ENCODE peak calls at places on chromosomes 12 and 14, in eight cellular contexts. T is NCI-H1105; I is AML-193; W is activated T-helper 1 cell treated with anti-CD3 and anti-CD28 coated beads, Interleukin-2, amount 50 U/mL, for 16 hours; Q is HCT116; V is GM04504; X is fibroblast of mammary gland; E is LNCaP clone FGC. U is an unnamed sample.

GRCh38 chr14:68099348-68100045 is 279.9 kb downstream of the RAD51B start:
- DNase-seq in X (no peak), I (no peak), Q (no peak), T (no peak), W (no peak), E (no peak), V (no peak), U (no peak)

GRCh38 chr12:50070314-50071060 is 13.1 kb downstream of the ASIC1 start:
- DNase-seq in X (peak; percentile 84), I (peak; percentile 67), E (peak; percentile 51), V (no peak), Q (peak; percentile 64), W (peak; percentile 41), T (peak; percentile 35), U (peak; percentile 55)

GRCh38 chr12:12899530-12900380 is 8.4 kb downstream of the GPRC5A start:
- DNase-seq in E (no peak), I (no peak), X (peak; percentile 98), T (no peak), V (peak; percentile 89), Q (no peak), W (peak; percentile 19), U (no peak)

GRCh38 chr12:44015333-44015941 is 179.6 kb downstream of the TMEM117 start:
- DNase-seq in I (peak; percentile 39), T (peak; percentile 54), Q (peak; percentile 34), E (peak; percentile 37), X (peak; percentile 69), V (peak; percentile 28), W (no peak), U (peak; percentile 75)

GRCh38 chr12:127145543-127145928 is 1121.4 kb upstream of the TMEM132C start:
- DNase-seq in Q (no peak), W (no peak), X (no peak), I (no peak), V (no peak), T (no peak), E (no peak), U (no peak)

GRCh38 chr12:26212356-26212755 is 17.0 kb downstream of the SSPN start:
- DNase-seq in V (no peak), T (no peak), I (no peak), X (no peak), E (no peak), W (no peak), Q (no peak), U (no peak)

GRCh38 chr14:94446126-94446525 is 6.5 kb downstream of the SERPINA11 start:
- DNase-seq in E (no peak), Q (no peak), X (no peak), V (no peak), W (no peak), I (no peak), T (no peak), U (no peak)

GRCh38 chr12:91432079-91432478 is 249.5 kb upstream of the DCN start:
- DNase-seq in X (peak; percentile 4), W (no peak), Q (no peak), T (no peak), V (no peak), E (no peak), I (no peak), U (no peak)

GRCh38 chr14:51873221-51873893 is 12.9 kb downstream of the GNG2 start:
- DNase-seq in I (peak; percentile 88), E (no peak), T (peak; percentile 88), W (no peak), V (peak; percentile 89), X (peak; percentile 96), Q (peak; percentile 24), U (peak; percentile 84)

GRCh38 chr14:32110200-32110896 is 33.2 kb downstream of the ARHGAP5 start:
- DNase-seq in T (no peak), V (no peak), Q (no peak), X (no peak), W (no peak), E (no peak), I (no peak), U (no peak)

GRCh38 chr12:52392465-52393007 is 7.1 kb upstream of the KRT84 start:
- DNase-seq in V (no peak), Q (no peak), T (no peak), E (no peak), W (no peak), I (no peak), X (no peak), U (no peak)

GRCh38 chr14:33332497-33332896 is 393.8 kb downstream of the NPAS3 start:
- DNase-seq in T (no peak), W (no peak), X (no peak), Q (no peak), E (peak; percentile 19), V (no peak), I (no peak), U (no peak)

GRCh38 chr12:62363506-62363905 is 103.1 kb upstream of the MON2 start:
- DNase-seq in X (no peak), T (no peak), E (no peak), W (no peak), Q (no peak), I (no peak), V (no peak), U (no peak)

GRCh38 chr14:52241102-52241793 is 26.2 kb upstream of the PTGDR start:
- DNase-seq in T (no peak), V (peak; percentile 40), Q (no peak), X (peak; percentile 97), I (no peak), W (no peak), E (no peak), U (no peak)

GRCh38 chr14:92729632-92730358 is 18.6 kb downstream of the LGMN start:
- DNase-seq in E (no peak), I (peak; percentile 39), X (peak; percentile 94), W (no peak), T (no peak), V (no peak), Q (no peak), U (no peak)

GRCh38 chr12:27969011-27969900 is 3.3 kb downstream of the PTHLH start:
- DNase-seq in V (no peak), W (no peak), T (peak; percentile 12), E (no peak), Q (no peak), I (no peak), X (peak; percentile 21), U (no peak)

GRCh38 chr12:49825360-49825970 is 2.7 kb downstream of the NCKAP5L start:
- DNase-seq in V (no peak), E (no peak), I (peak; percentile 57), Q (no peak), W (no peak), X (peak; percentile 86), T (no peak), U (no peak)

GRCh38 chr14:42224053-42224888 is 617.6 kb downstream of the LRFN5 start:
- DNase-seq in V (peak; percentile 30), T (peak; percentile 75), Q (peak; percentile 37), E (peak; percentile 26), X (peak; percentile 80), I (peak; percentile 21), W (no peak), U (peak; percentile 50)